ENCODE peak calls at places on chromosomes 7 and 10, in nine cellular contexts. One of them, this sample, is unnamed.

GRCh38 chr10:52128056-52128683 is 185.9 kb upstream of the DKK1 start:
- DNase-seq in endothelial cell of umbilical vein: no peak
- DNase-seq in AG09309: no peak
- DNase-seq in NB4: no peak
- DNase-seq in cardiac muscle cell: peak
- DNase-seq in HFFc6: no peak
- DNase-seq in GM12865: no peak
- DNase-seq in HepG2: no peak
- DNase-seq in RWPE1: no peak
- DNase-seq in this sample: no peak

GRCh38 chr7:151382079-151382885 is 27.6 kb downstream of the WDR86 start:
- DNase-seq in endothelial cell of umbilical vein: no peak
- DNase-seq in AG09309: no peak
- DNase-seq in NB4: no peak
- DNase-seq in cardiac muscle cell: no peak
- DNase-seq in HFFc6: no peak
- DNase-seq in GM12865: no peak
- DNase-seq in HepG2: no peak
- DNase-seq in RWPE1: no peak
- DNase-seq in this sample: no peak

GRCh38 chr7:94512735-94513564 is 3.3 kb downstream of the CASD1 start:
- DNase-seq in endothelial cell of umbilical vein: no peak
- DNase-seq in AG09309: no peak
- DNase-seq in NB4: no peak
- DNase-seq in cardiac muscle cell: no peak
- DNase-seq in HFFc6: no peak
- DNase-seq in GM12865: no peak
- DNase-seq in HepG2: no peak
- DNase-seq in RWPE1: no peak
- DNase-seq in this sample: no peak

GRCh38 chr7:158114056-158114850 is 473.4 kb downstream of the PTPRN2 start:
- DNase-seq in endothelial cell of umbilical vein: no peak
- DNase-seq in AG09309: no peak
- DNase-seq in NB4: no peak
- DNase-seq in cardiac muscle cell: no peak
- DNase-seq in HFFc6: no peak
- DNase-seq in GM12865: no peak
- DNase-seq in HepG2: no peak
- DNase-seq in RWPE1: no peak
- DNase-seq in this sample: no peak

GRCh38 chr10:33386926-33387325 is 52.5 kb upstream of the NRP1 start:
- DNase-seq in endothelial cell of umbilical vein: no peak
- DNase-seq in AG09309: no peak
- DNase-seq in NB4: no peak
- DNase-seq in cardiac muscle cell: no peak
- DNase-seq in HFFc6: no peak
- DNase-seq in GM12865: no peak
- DNase-seq in HepG2: no peak
- DNase-seq in RWPE1: no peak
- DNase-seq in this sample: no peak

GRCh38 chr7:34850681-34851080 is 186.6 kb downstream of the DPY19L1 start:
- DNase-seq in endothelial cell of umbilical vein: peak
- DNase-seq in AG09309: no peak
- DNase-seq in NB4: no peak
- DNase-seq in cardiac muscle cell: no peak
- DNase-seq in HFFc6: no peak
- DNase-seq in GM12865: no peak
- DNase-seq in HepG2: no peak
- DNase-seq in RWPE1: no peak
- DNase-seq in this sample: no peak

GRCh38 chr10:6396652-6397051 is 183.4 kb downstream of the PRKCQ start:
- DNase-seq in endothelial cell of umbilical vein: no peak
- DNase-seq in AG09309: peak
- DNase-seq in NB4: peak
- DNase-seq in cardiac muscle cell: no peak
- DNase-seq in HFFc6: peak
- DNase-seq in GM12865: no peak
- DNase-seq in HepG2: no peak
- DNase-seq in RWPE1: no peak
- DNase-seq in this sample: peak

GRCh38 chr7:27739301-27739913 is 555 bp upstream of the TAX1BP1 start:
- DNase-seq in endothelial cell of umbilical vein: peak
- DNase-seq in AG09309: no peak
- DNase-seq in NB4: no peak
- DNase-seq in cardiac muscle cell: no peak
- DNase-seq in HFFc6: no peak
- DNase-seq in GM12865: peak
- DNase-seq in HepG2: no peak
- DNase-seq in RWPE1: no peak
- DNase-seq in this sample: no peak

GRCh38 chr10:43120116-43120947 is 17.9 kb upstream of the CSGALNACT2 start:
- DNase-seq in endothelial cell of umbilical vein: no peak
- DNase-seq in AG09309: no peak
- DNase-seq in NB4: no peak
- DNase-seq in cardiac muscle cell: no peak
- DNase-seq in HFFc6: no peak
- DNase-seq in GM12865: no peak
- DNase-seq in HepG2: no peak
- DNase-seq in RWPE1: no peak
- DNase-seq in this sample: no peak

GRCh38 chr10:86269332-86269731 is 97.3 kb downstream of the GRID1 start:
- DNase-seq in endothelial cell of umbilical vein: no peak
- DNase-seq in AG09309: no peak
- DNase-seq in NB4: no peak
- DNase-seq in cardiac muscle cell: no peak
- DNase-seq in HFFc6: no peak
- DNase-seq in GM12865: no peak
- DNase-seq in HepG2: no peak
- DNase-seq in RWPE1: no peak
- DNase-seq in this sample: no peak

GRCh38 chr10:116738359-116738738 is 4.0 kb downstream of the HSPA12A start:
- DNase-seq in endothelial cell of umbilical vein: no peak
- DNase-seq in AG09309: no peak
- DNase-seq in NB4: no peak
- DNase-seq in cardiac muscle cell: no peak
- DNase-seq in HFFc6: no peak
- DNase-seq in GM12865: no peak
- DNase-seq in HepG2: no peak
- DNase-seq in RWPE1: no peak
- DNase-seq in this sample: no peak

GRCh38 chr7:49927581-49927980 is 154.1 kb downstream of the VWC2 start:
- DNase-seq in endothelial cell of umbilical vein: no peak
- DNase-seq in AG09309: no peak
- DNase-seq in NB4: no peak
- DNase-seq in cardiac muscle cell: no peak
- DNase-seq in HFFc6: no peak
- DNase-seq in GM12865: no peak
- DNase-seq in HepG2: no peak
- DNase-seq in RWPE1: no peak
- DNase-seq in this sample: no peak

GRCh38 chr7:45583296-45583695 is 9.1 kb downstream of the ADCY1 start:
- DNase-seq in endothelial cell of umbilical vein: no peak
- DNase-seq in AG09309: no peak
- DNase-seq in NB4: no peak
- DNase-seq in cardiac muscle cell: peak
- DNase-seq in HFFc6: no peak
- DNase-seq in GM12865: no peak
- DNase-seq in HepG2: no peak
- DNase-seq in RWPE1: no peak
- DNase-seq in this sample: no peak

GRCh38 chr7:45098983-45099839 is 10.4 kb upstream of the NACAD start:
- DNase-seq in endothelial cell of umbilical vein: no peak
- DNase-seq in AG09309: no peak
- DNase-seq in NB4: no peak
- DNase-seq in cardiac muscle cell: no peak
- DNase-seq in HFFc6: no peak
- DNase-seq in GM12865: no peak
- DNase-seq in HepG2: no peak
- DNase-seq in RWPE1: no peak
- DNase-seq in this sample: no peak

GRCh38 chr7:159117366-159118219 is 27.1 kb downstream of the VIPR2 start:
- DNase-seq in endothelial cell of umbilical vein: no peak
- DNase-seq in AG09309: no peak
- DNase-seq in NB4: no peak
- DNase-seq in cardiac muscle cell: peak
- DNase-seq in HFFc6: no peak
- DNase-seq in GM12865: no peak
- DNase-seq in HepG2: no peak
- DNase-seq in RWPE1: no peak
- DNase-seq in this sample: no peak

GRCh38 chr7:151309306-151309705 is 32.3 kb upstream of the NUB1 start:
- DNase-seq in endothelial cell of umbilical vein: no peak
- DNase-seq in AG09309: peak
- DNase-seq in NB4: no peak
- DNase-seq in cardiac muscle cell: no peak
- DNase-seq in HFFc6: peak
- DNase-seq in GM12865: no peak
- DNase-seq in HepG2: no peak
- DNase-seq in RWPE1: no peak
- DNase-seq in this sample: no peak

GRCh38 chr7:16318989-16319915 is 102.1 kb downstream of the CRPPA start:
- DNase-seq in endothelial cell of umbilical vein: peak
- DNase-seq in AG09309: no peak
- DNase-seq in NB4: no peak
- DNase-seq in cardiac muscle cell: no peak
- DNase-seq in HFFc6: peak
- DNase-seq in GM12865: no peak
- DNase-seq in HepG2: no peak
- DNase-seq in RWPE1: peak
- DNase-seq in this sample: peak

GRCh38 chr7:117338020-117338419 is 15.2 kb upstream of the WNT2 start:
- DNase-seq in endothelial cell of umbilical vein: no peak
- DNase-seq in AG09309: no peak
- DNase-seq in NB4: no peak
- DNase-seq in cardiac muscle cell: no peak
- DNase-seq in HFFc6: peak
- DNase-seq in GM12865: no peak
- DNase-seq in HepG2: no peak
- DNase-seq in RWPE1: no peak
- DNase-seq in this sample: peak
- TF ChIP-seq CTCF in endothelial cell of umbilical vein: no peak
- TF ChIP-seq CTCF in AG09309: no peak
- TF ChIP-seq CTCF in NB4: no peak
- TF ChIP-seq CTCF in cardiac muscle cell: no peak
- TF ChIP-seq CTCF in HFFc6: peak
- TF ChIP-seq CTCF in GM12865: no peak
- TF ChIP-seq CTCF in HepG2: no peak
- TF ChIP-seq CTCF in RWPE1: no peak
- TF ChIP-seq CTCF in this sample: no peak

DNA sequence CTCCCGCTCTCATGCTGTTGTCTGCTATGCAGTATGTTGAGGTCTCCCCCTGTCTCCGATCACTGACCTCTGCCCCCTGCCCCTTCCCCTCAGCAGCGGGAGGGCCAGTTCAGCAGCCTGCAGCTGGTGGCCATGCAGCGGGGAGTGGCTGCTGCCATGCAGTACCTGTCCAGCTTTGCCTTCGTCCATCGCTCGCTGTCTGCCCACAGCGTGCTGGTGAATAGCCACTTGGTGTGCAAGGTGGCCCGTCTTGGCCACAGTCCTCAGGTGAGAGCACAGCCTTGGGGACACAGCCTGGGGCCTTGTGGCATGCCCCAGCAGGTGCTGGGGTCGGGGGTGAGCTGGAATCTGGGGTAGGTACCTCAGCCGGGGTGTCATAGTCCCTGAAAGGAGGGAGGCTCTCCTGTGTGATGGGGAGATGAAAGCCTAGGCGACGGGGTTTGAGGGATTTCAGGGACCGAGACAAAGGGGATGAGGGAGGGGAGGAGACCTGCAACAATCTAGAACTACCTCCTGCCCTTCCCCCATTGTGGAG is 14.1 kb downstream of the EPHB6 start:
- DNase-seq in endothelial cell of umbilical vein: no peak
- DNase-seq in AG09309: no peak
- DNase-seq in NB4: no peak
- DNase-seq in cardiac muscle cell: no peak
- DNase-seq in HFFc6: no peak
- DNase-seq in GM12865: no peak
- DNase-seq in HepG2: no peak
- DNase-seq in RWPE1: no peak
- DNase-seq in this sample: no peak
- TF ChIP-seq CTCF in endothelial cell of umbilical vein: no peak
- TF ChIP-seq CTCF in AG09309: no peak
- TF ChIP-seq CTCF in NB4: no peak
- TF ChIP-seq CTCF in cardiac muscle cell: no peak
- TF ChIP-seq CTCF in HFFc6: no peak
- TF ChIP-seq CTCF in GM12865: no peak
- TF ChIP-seq CTCF in HepG2: no peak
- TF ChIP-seq CTCF in RWPE1: no peak
- TF ChIP-seq CTCF in this sample: no peak

GRCh38 chr10:126913316-126913715 is 8.1 kb downstream of the DOCK1 start:
- DNase-seq in endothelial cell of umbilical vein: no peak
- DNase-seq in AG09309: no peak
- DNase-seq in NB4: no peak
- DNase-seq in cardiac muscle cell: no peak
- DNase-seq in HFFc6: no peak
- DNase-seq in GM12865: no peak
- DNase-seq in HepG2: no peak
- DNase-seq in RWPE1: no peak
- DNase-seq in this sample: no peak

GRCh38 chr10:126917975-126918908 is 13.0 kb downstream of the DOCK1 start:
- DNase-seq in endothelial cell of umbilical vein: no peak
- DNase-seq in AG09309: no peak
- DNase-seq in NB4: no peak
- DNase-seq in cardiac muscle cell: peak
- DNase-seq in HFFc6: no peak
- DNase-seq in GM12865: no peak
- DNase-seq in HepG2: no peak
- DNase-seq in RWPE1: no peak
- DNase-seq in this sample: no peak

GRCh38 chr10:126911301-126911700 is 6.1 kb downstream of the DOCK1 start:
- DNase-seq in endothelial cell of umbilical vein: no peak
- DNase-seq in AG09309: no peak
- DNase-seq in NB4: no peak
- DNase-seq in cardiac muscle cell: no peak
- DNase-seq in HFFc6: no peak
- DNase-seq in GM12865: no peak
- DNase-seq in HepG2: no peak
- DNase-seq in RWPE1: no peak
- DNase-seq in this sample: no peak

GRCh38 chr10:126917375-126917774 is 12.1 kb downstream of the DOCK1 start:
- DNase-seq in endothelial cell of umbilical vein: no peak
- DNase-seq in AG09309: no peak
- DNase-seq in NB4: no peak
- DNase-seq in cardiac muscle cell: no peak
- DNase-seq in HFFc6: no peak
- DNase-seq in GM12865: no peak
- DNase-seq in HepG2: no peak
- DNase-seq in RWPE1: no peak
- DNase-seq in this sample: no peak

GRCh38 chr10:126914561-126914960 is 9.3 kb downstream of the DOCK1 start:
- DNase-seq in endothelial cell of umbilical vein: no peak
- DNase-seq in AG09309: no peak
- DNase-seq in NB4: no peak
- DNase-seq in cardiac muscle cell: no peak
- DNase-seq in HFFc6: no peak
- DNase-seq in GM12865: no peak
- DNase-seq in HepG2: no peak
- DNase-seq in RWPE1: no peak
- DNase-seq in this sample: no peak
- TF ChIP-seq CTCF in endothelial cell of umbilical vein: no peak
- TF ChIP-seq CTCF in AG09309: no peak
- TF ChIP-seq CTCF in NB4: no peak
- TF ChIP-seq CTCF in cardiac muscle cell: no peak
- TF ChIP-seq CTCF in HFFc6: no peak
- TF ChIP-seq CTCF in GM12865: no peak
- TF ChIP-seq CTCF in HepG2: no peak
- TF ChIP-seq CTCF in RWPE1: no peak
- TF ChIP-seq CTCF in this sample: no peak

GRCh38 chr10:133124357-133125211 is 35.4 kb upstream of the KNDC1 start:
- DNase-seq in endothelial cell of umbilical vein: peak
- DNase-seq in AG09309: no peak
- DNase-seq in NB4: no peak
- DNase-seq in cardiac muscle cell: peak
- DNase-seq in HFFc6: no peak
- DNase-seq in GM12865: no peak
- DNase-seq in HepG2: no peak
- DNase-seq in RWPE1: peak
- DNase-seq in this sample: no peak
- TF ChIP-seq CTCF in endothelial cell of umbilical vein: peak
- TF ChIP-seq CTCF in AG09309: peak
- TF ChIP-seq CTCF in NB4: peak
- TF ChIP-seq CTCF in cardiac muscle cell: peak
- TF ChIP-seq CTCF in HFFc6: peak
- TF ChIP-seq CTCF in GM12865: no peak
- TF ChIP-seq CTCF in HepG2: peak
- TF ChIP-seq CTCF in RWPE1: no peak
- TF ChIP-seq CTCF in this sample: no peak